ENCODE peak calls at places on chromosomes 13 and 19, in four cellular contexts. M, O, V and E are unnamed samples.

GRCh38 chr13:108915095-108915633 is 285.8 kb downstream of the MYO16 start:
- DNase-seq in M (no peak), O (peak), V (peak), E (no peak)

GRCh38 chr19:9782282-9782681 is 13.7 kb upstream of the ZNF846 start:
- DNase-seq in O (no peak), M (no peak), V (no peak), E (no peak)

GRCh38 chr13:53150568-53150967 is 122.0 kb downstream of the OLFM4 start:
- DNase-seq in M (no peak), V (no peak), O (no peak), E (no peak)

GRCh38 chr19:13146763-13147563 is 3.2 kb downstream of the STX10 start:
- DNase-seq in M (no peak), V (no peak), O (no peak), E (no peak)

GRCh38 chr19:48934837-48935236 is 1.3 kb downstream of the DHDH start:
- DNase-seq in M (peak), V (no peak), O (no peak), E (no peak)

GRCh38 chr13:47310376-47310775 is 413.5 kb upstream of the HTR2A start:
- DNase-seq in V (no peak), M (no peak), O (no peak), E (no peak)

GRCh38 chr13:49097374-49097773 is 121.7 kb downstream of the FNDC3A start:
- DNase-seq in V (peak), O (peak), M (no peak), E (no peak)

GRCh38 chr13:96474158-96474606 is 384.3 kb downstream of the HS6ST3 start:
- DNase-seq in M (no peak), O (no peak), V (no peak), E (no peak)